ENCODE peak calls at places on chromosomes 12 and 14, in six cellular contexts. S is NCI-H2171 treated with DMSO at 0.1 percent for 48 hours; I is CD8-positive, alpha-beta memory T cell; X is memory B cell; U is HepG2; H is non-pigmented ciliary epithelial cell. Z is an unnamed sample.

GRCh38 chr14:91303924-91304229 is 59.4 kb upstream of the GPR68 start:
- DNase-seq in H (no peak), U (no peak), X (no peak), S (no peak), I (no peak), Z (no peak)

GRCh38 chr14:22994762-22995275 is 12.5 kb upstream of the AJUBA start:
- DNase-seq in H (no peak), S (peak), I (peak), X (no peak), U (peak), Z (no peak)

GRCh38 chr14:61839452-61839851 is 77.2 kb downstream of the SNAPC1 start:
- DNase-seq in U (no peak), I (no peak), S (no peak), H (no peak), X (no peak), Z (no peak)

GRCh38 chr12:117105902-117106301 is 6.7 kb upstream of the TESC start:
- DNase-seq in U (peak), H (no peak), I (peak), S (no peak), X (no peak), Z (no peak)

GRCh38 chr12:6540181-6540877 is 6.0 kb downstream of the GAPDH start:
- DNase-seq in X (no peak), U (no peak), H (no peak), S (peak), I (peak), Z (peak)

GRCh38 chr12:110355080-110355479 is 48.4 kb downstream of the ANAPC7 start:
- DNase-seq in U (peak), I (peak), H (no peak), X (peak), S (no peak), Z (no peak)

GRCh38 chr14:55585854-55586253 is 5.8 kb downstream of the KTN1 start:
- DNase-seq in H (no peak), I (no peak), X (no peak), S (no peak), U (no peak), Z (no peak)

GRCh38 chr12:113161415-113162016 is 12.0 kb downstream of the CFAP73 start:
- DNase-seq in U (no peak), S (peak), I (no peak), X (no peak), H (no peak), Z (no peak)

GRCh38 chr12:104805186-104805585 is 152.9 kb downstream of the SLC41A2 start:
- DNase-seq in H (peak), I (no peak), X (no peak), S (no peak), U (no peak), Z (no peak)

GRCh38 chr12:43805149-43805856 is 814 bp downstream of the TWF1 start:
- DNase-seq in H (no peak), I (no peak), S (peak), U (peak), X (no peak), Z (no peak)

GRCh38 chr14:76917158-76917596 is 91.0 kb downstream of the LRRC74A start:
- DNase-seq in U (peak), X (no peak), H (no peak), I (no peak), S (peak), Z (no peak)

GRCh38 chr14:54172114-54172513 is 215.5 kb upstream of the BMP4 start:
- DNase-seq in H (no peak), I (no peak), S (no peak), X (no peak), U (no peak), Z (no peak)

GRCh38 chr12:53561590-53561953 is 54.3 kb upstream of the NPFF start:
- DNase-seq in U (peak), H (peak), X (no peak), S (no peak), I (no peak), Z (no peak)

GRCh38 chr12:24860546-24860945 is 88.4 kb downstream of the BCAT1 start:
- DNase-seq in X (no peak), U (no peak), H (no peak), S (no peak), I (no peak), Z (no peak)

GRCh38 chr14:63045612-63046320 is 508 bp upstream of the KCNH5 start:
- DNase-seq in H (no peak), U (peak), S (peak), X (no peak), I (no peak), Z (no peak)

GRCh38 chr14:94394594-94395305 is 6.3 kb upstream of the SERPINA1 start:
- DNase-seq in U (peak), X (no peak), H (no peak), S (no peak), I (no peak), Z (peak)

GRCh38 chr14:73397810-73398209 is 60.5 kb downstream of the NUMB start:
- DNase-seq in S (peak), I (no peak), X (no peak), U (no peak), H (no peak), Z (no peak)

GRCh38 chr14:65025818-65026217 is 39.1 kb downstream of the FNTB start:
- DNase-seq in X (no peak), I (no peak), S (no peak), U (no peak), H (no peak), Z (no peak)

GRCh38 chr12:53567961-53568360 is 58.2 kb downstream of the ATF7 start:
- DNase-seq in S (no peak), X (no peak), U (no peak), H (no peak), I (no peak), Z (no peak)

GRCh38 chr12:121637231-121637914 is 11.0 kb downstream of the ORAI1 start:
- DNase-seq in X (peak), H (no peak), U (no peak), I (peak), S (no peak), Z (peak)

GRCh38 chr12:108854055-108854452 is 3.3 kb downstream of the SSH1 start:
- DNase-seq in I (no peak), H (peak), S (no peak), X (no peak), U (peak), Z (no peak)

GRCh38 chr12:14238224-14238792 is 127.2 kb upstream of the ATF7IP start:
- DNase-seq in S (no peak), I (no peak), U (no peak), X (no peak), H (no peak), Z (no peak)

GRCh38 chr14:106883218-106883692 is 1356.9 kb downstream of the TMEM121 start:
- DNase-seq in I (peak), X (peak), S (no peak), U (peak), H (no peak), Z (no peak)

GRCh38 chr12:105888696-105889095 is 250.1 kb downstream of the NUAK1 start:
- DNase-seq in X (no peak), S (no peak), I (no peak), U (no peak), H (peak), Z (no peak)

GRCh38 chr12:121713257-121714155 is 954 bp downstream of the TMEM120B start:
- DNase-seq in S (peak), I (no peak), U (no peak), H (no peak), X (no peak), Z (no peak)

GRCh38 chr14:36243183-36243582 is 66.7 kb upstream of the PTCSC3 start:
- DNase-seq in U (no peak), H (no peak), I (no peak), X (no peak), S (no peak), Z (no peak)

GRCh38 chr14:90613997-90614396 is 202.2 kb downstream of the TTC7B start:
- DNase-seq in I (no peak), S (no peak), U (no peak), X (no peak), H (no peak), Z (no peak)

GRCh38 chr12:6200266-6201198 is at the start of gene CD9:
- DNase-seq in U (no peak), H (no peak), X (peak), I (peak), S (no peak), Z (no peak)

GRCh38 chr12:52944683-52945388 is 4.1 kb upstream of the KRT18 start:
- DNase-seq in S (no peak), X (no peak), U (no peak), H (no peak), I (no peak), Z (no peak)

GRCh38 chr14:69615471-69616407 is 4.3 kb downstream of the SUSD6 start:
- DNase-seq in U (no peak), X (peak), I (peak), S (peak), H (peak), Z (no peak)

GRCh38 chr14:29868000-29868399 is 59.6 kb downstream of the PRKD1 start:
- DNase-seq in X (no peak), S (no peak), U (no peak), I (no peak), H (no peak), Z (no peak)

GRCh38 chr12:56252649-56253048 is 5.5 kb downstream of the ANKRD52 start:
- DNase-seq in X (no peak), S (no peak), H (no peak), U (no peak), I (no peak), Z (no peak)

GRCh38 chr12:5022465-5023061 is 21.1 kb upstream of the KCNA5 start:
- DNase-seq in I (no peak), S (peak), U (peak), X (peak), H (no peak), Z (peak)

GRCh38 chr14:24888532-24888931 is 161.4 kb downstream of the STXBP6 start:
- DNase-seq in S (no peak), I (no peak), H (no peak), X (no peak), U (peak), Z (no peak)

GRCh38 chr12:28027947-28028724 is 55.6 kb upstream of the PTHLH start:
- DNase-seq in X (no peak), I (no peak), U (no peak), H (no peak), S (no peak), Z (no peak)

GRCh38 chr12:33825442-33825841 is 196.9 kb upstream of the ALG10 start:
- DNase-seq in X (no peak), I (no peak), H (peak), S (no peak), U (no peak), Z (no peak)

GRCh38 chr12:39772708-39773665 is 153.4 kb upstream of the ABCD2 start:
- DNase-seq in H (no peak), I (no peak), S (no peak), U (no peak), X (no peak), Z (no peak)

GRCh38 chr14:32542507-32542906 is 213.4 kb downstream of the AKAP6 start:
- DNase-seq in U (no peak), S (no peak), H (no peak), X (no peak), I (no peak), Z (no peak)

GRCh38 chr12:127381043-127381668 is 885.8 kb upstream of the TMEM132C start:
- DNase-seq in X (no peak), S (no peak), I (no peak), U (peak), H (no peak), Z (no peak)